ENCODE peak calls at places on chromosome 14, in eight cellular contexts. One of them, this sample, is unnamed.

GRCh38 chr14:82642425-82642824 is 1108.8 kb upstream of the SEL1L start:
- DNase-seq in kidney tubule cell: peak
- DNase-seq in naive B cell: no peak
- DNase-seq in IMR-90: no peak
- DNase-seq in stimulated activated naive CD8-positive, alpha-beta T cell treated with anti-CD3 and anti-CD28 coated beads, Interleukin-15, Interleukin-2, amounts not matched to agents 100 U/mL and 50 U/mL, for 24 hours: no peak
- DNase-seq in T follicular helper cell: peak
- DNase-seq in EL: no peak
- DNase-seq in astrocyte of the spinal cord: peak
- DNase-seq in this sample: peak

GRCh38 chr14:67240168-67240932 is 885 bp upstream of the PALS1 start:
- DNase-seq in kidney tubule cell: peak
- DNase-seq in naive B cell: no peak
- DNase-seq in IMR-90: peak
- DNase-seq in stimulated activated naive CD8-positive, alpha-beta T cell treated with anti-CD3 and anti-CD28 coated beads, Interleukin-15, Interleukin-2, amounts not matched to agents 100 U/mL and 50 U/mL, for 24 hours: peak
- DNase-seq in T follicular helper cell: peak
- DNase-seq in EL: peak
- DNase-seq in astrocyte of the spinal cord: peak
- DNase-seq in this sample: no peak

GRCh38 chr14:21494902-21495762 is 16.0 kb downstream of the METTL3 start:
- DNase-seq in kidney tubule cell: peak
- DNase-seq in naive B cell: no peak
- DNase-seq in IMR-90: peak
- DNase-seq in stimulated activated naive CD8-positive, alpha-beta T cell treated with anti-CD3 and anti-CD28 coated beads, Interleukin-15, Interleukin-2, amounts not matched to agents 100 U/mL and 50 U/mL, for 24 hours: no peak
- DNase-seq in T follicular helper cell: no peak
- DNase-seq in EL: peak
- DNase-seq in astrocyte of the spinal cord: peak
- DNase-seq in this sample: no peak

GRCh38 chr14:64459737-64460136 is 5.6 kb upstream of the AKAP5 start:
- DNase-seq in kidney tubule cell: no peak
- DNase-seq in naive B cell: no peak
- DNase-seq in IMR-90: no peak
- DNase-seq in stimulated activated naive CD8-positive, alpha-beta T cell treated with anti-CD3 and anti-CD28 coated beads, Interleukin-15, Interleukin-2, amounts not matched to agents 100 U/mL and 50 U/mL, for 24 hours: no peak
- DNase-seq in T follicular helper cell: no peak
- DNase-seq in EL: no peak
- DNase-seq in astrocyte of the spinal cord: no peak
- DNase-seq in this sample: no peak

GRCh38 chr14:71472961-71473340 is 459.3 kb upstream of the RGS6 start:
- DNase-seq in kidney tubule cell: no peak
- DNase-seq in naive B cell: no peak
- DNase-seq in IMR-90: no peak
- DNase-seq in stimulated activated naive CD8-positive, alpha-beta T cell treated with anti-CD3 and anti-CD28 coated beads, Interleukin-15, Interleukin-2, amounts not matched to agents 100 U/mL and 50 U/mL, for 24 hours: no peak
- DNase-seq in T follicular helper cell: no peak
- DNase-seq in EL: no peak
- DNase-seq in astrocyte of the spinal cord: no peak
- DNase-seq in this sample: no peak

GRCh38 chr14:22849212-22849819 is 12.9 kb downstream of the MMP14 start:
- DNase-seq in kidney tubule cell: peak
- DNase-seq in naive B cell: no peak
- DNase-seq in IMR-90: no peak
- DNase-seq in stimulated activated naive CD8-positive, alpha-beta T cell treated with anti-CD3 and anti-CD28 coated beads, Interleukin-15, Interleukin-2, amounts not matched to agents 100 U/mL and 50 U/mL, for 24 hours: no peak
- DNase-seq in T follicular helper cell: no peak
- DNase-seq in EL: no peak
- DNase-seq in astrocyte of the spinal cord: no peak
- DNase-seq in this sample: no peak

GRCh38 chr14:71141701-71142374 is 234.6 kb downstream of the PCNX1 start:
- DNase-seq in kidney tubule cell: no peak
- DNase-seq in naive B cell: no peak
- DNase-seq in IMR-90: peak
- DNase-seq in stimulated activated naive CD8-positive, alpha-beta T cell treated with anti-CD3 and anti-CD28 coated beads, Interleukin-15, Interleukin-2, amounts not matched to agents 100 U/mL and 50 U/mL, for 24 hours: peak
- DNase-seq in T follicular helper cell: no peak
- DNase-seq in EL: peak
- DNase-seq in astrocyte of the spinal cord: peak
- DNase-seq in this sample: no peak

GRCh38 chr14:101102875-101103274 is 199.4 kb upstream of the RTL1 start:
- DNase-seq in kidney tubule cell: peak
- DNase-seq in naive B cell: no peak
- DNase-seq in IMR-90: no peak
- DNase-seq in stimulated activated naive CD8-positive, alpha-beta T cell treated with anti-CD3 and anti-CD28 coated beads, Interleukin-15, Interleukin-2, amounts not matched to agents 100 U/mL and 50 U/mL, for 24 hours: no peak
- DNase-seq in T follicular helper cell: no peak
- DNase-seq in EL: no peak
- DNase-seq in astrocyte of the spinal cord: no peak
- DNase-seq in this sample: no peak

GRCh38 chr14:95786566-95786965 is 72.6 kb upstream of the TCL1A start:
- DNase-seq in kidney tubule cell: no peak
- DNase-seq in naive B cell: no peak
- DNase-seq in IMR-90: no peak
- DNase-seq in stimulated activated naive CD8-positive, alpha-beta T cell treated with anti-CD3 and anti-CD28 coated beads, Interleukin-15, Interleukin-2, amounts not matched to agents 100 U/mL and 50 U/mL, for 24 hours: no peak
- DNase-seq in T follicular helper cell: no peak
- DNase-seq in EL: no peak
- DNase-seq in astrocyte of the spinal cord: no peak
- DNase-seq in this sample: no peak

GRCh38 chr14:88247228-88247627 is 75.8 kb downstream of the KCNK10 start:
- DNase-seq in kidney tubule cell: no peak
- DNase-seq in naive B cell: no peak
- DNase-seq in IMR-90: no peak
- DNase-seq in stimulated activated naive CD8-positive, alpha-beta T cell treated with anti-CD3 and anti-CD28 coated beads, Interleukin-15, Interleukin-2, amounts not matched to agents 100 U/mL and 50 U/mL, for 24 hours: no peak
- DNase-seq in T follicular helper cell: no peak
- DNase-seq in EL: no peak
- DNase-seq in astrocyte of the spinal cord: no peak
- DNase-seq in this sample: no peak

GRCh38 chr14:69101331-69101826 is 51.5 kb downstream of the DCAF5 start:
- DNase-seq in kidney tubule cell: peak
- DNase-seq in naive B cell: no peak
- DNase-seq in IMR-90: peak
- DNase-seq in stimulated activated naive CD8-positive, alpha-beta T cell treated with anti-CD3 and anti-CD28 coated beads, Interleukin-15, Interleukin-2, amounts not matched to agents 100 U/mL and 50 U/mL, for 24 hours: no peak
- DNase-seq in T follicular helper cell: no peak
- DNase-seq in EL: peak
- DNase-seq in astrocyte of the spinal cord: peak
- DNase-seq in this sample: peak

GRCh38 chr14:95265106-95266094 is 54.3 kb downstream of the CLMN start:
- DNase-seq in kidney tubule cell: peak
- DNase-seq in naive B cell: peak
- DNase-seq in IMR-90: peak
- DNase-seq in stimulated activated naive CD8-positive, alpha-beta T cell treated with anti-CD3 and anti-CD28 coated beads, Interleukin-15, Interleukin-2, amounts not matched to agents 100 U/mL and 50 U/mL, for 24 hours: peak
- DNase-seq in T follicular helper cell: no peak
- DNase-seq in EL: peak
- DNase-seq in astrocyte of the spinal cord: peak
- DNase-seq in this sample: peak

GRCh38 chr14:71324767-71325272 is 417.6 kb downstream of the PCNX1 start:
- DNase-seq in kidney tubule cell: peak
- DNase-seq in naive B cell: peak
- DNase-seq in IMR-90: peak
- DNase-seq in stimulated activated naive CD8-positive, alpha-beta T cell treated with anti-CD3 and anti-CD28 coated beads, Interleukin-15, Interleukin-2, amounts not matched to agents 100 U/mL and 50 U/mL, for 24 hours: peak
- DNase-seq in T follicular helper cell: no peak
- DNase-seq in EL: no peak
- DNase-seq in astrocyte of the spinal cord: no peak
- DNase-seq in this sample: peak

GRCh38 chr14:60622920-60623263 is 26.4 kb downstream of the SIX1 start:
- DNase-seq in kidney tubule cell: peak
- DNase-seq in naive B cell: no peak
- DNase-seq in IMR-90: peak
- DNase-seq in stimulated activated naive CD8-positive, alpha-beta T cell treated with anti-CD3 and anti-CD28 coated beads, Interleukin-15, Interleukin-2, amounts not matched to agents 100 U/mL and 50 U/mL, for 24 hours: no peak
- DNase-seq in T follicular helper cell: no peak
- DNase-seq in EL: peak
- DNase-seq in astrocyte of the spinal cord: peak
- DNase-seq in this sample: no peak

GRCh38 chr14:65949711-65950516 is 536.3 kb upstream of the CCDC196 start:
- DNase-seq in kidney tubule cell: peak
- DNase-seq in naive B cell: no peak
- DNase-seq in IMR-90: peak
- DNase-seq in stimulated activated naive CD8-positive, alpha-beta T cell treated with anti-CD3 and anti-CD28 coated beads, Interleukin-15, Interleukin-2, amounts not matched to agents 100 U/mL and 50 U/mL, for 24 hours: peak
- DNase-seq in T follicular helper cell: no peak
- DNase-seq in EL: peak
- DNase-seq in astrocyte of the spinal cord: peak
- DNase-seq in this sample: peak